ENCODE peak calls at places on chromosomes 13 and 19, in eight cellular contexts. One of them, this sample, is unnamed.

GRCh38 chr13:107882708-107883560 is 332.4 kb downstream of the LIG4 start:
- DNase-seq in GM23248: no peak
- DNase-seq in mucosa of descending colon: no peak
- DNase-seq in DMS 273 treated with DMSO at 0.1 percent for 48 hours: no peak
- DNase-seq in T-helper 2 cell: no peak
- DNase-seq in stromal cell of bone marrow: no peak
- DNase-seq in dorsolateral prefrontal cortex: no peak
- DNase-seq in stimulated activated CD8-positive, alpha-beta memory T cell treated with anti-CD3 and anti-CD28 coated beads, Interleukin-12 subunit alpha, Interleukin-12 subunit beta, amount 100 ng/mL, for 4 hours: no peak
- DNase-seq in this sample: no peak

GRCh38 chr13:107450426-107450825 is 764.9 kb downstream of the LIG4 start:
- DNase-seq in GM23248: peak; percentile 35
- DNase-seq in mucosa of descending colon: no peak
- DNase-seq in DMS 273 treated with DMSO at 0.1 percent for 48 hours: no peak
- DNase-seq in T-helper 2 cell: no peak
- DNase-seq in stromal cell of bone marrow: no peak
- DNase-seq in dorsolateral prefrontal cortex: no peak
- DNase-seq in stimulated activated CD8-positive, alpha-beta memory T cell treated with anti-CD3 and anti-CD28 coated beads, Interleukin-12 subunit alpha, Interleukin-12 subunit beta, amount 100 ng/mL, for 4 hours: no peak
- DNase-seq in this sample: no peak

GRCh38 chr19:2819540-2820111 is at the start of gene ZNF554:
- DNase-seq in GM23248: peak; percentile 96
- DNase-seq in mucosa of descending colon: peak; percentile 99
- DNase-seq in DMS 273 treated with DMSO at 0.1 percent for 48 hours: peak; percentile 79
- DNase-seq in T-helper 2 cell: peak; percentile 98
- DNase-seq in stromal cell of bone marrow: peak; percentile 86
- DNase-seq in dorsolateral prefrontal cortex: peak; percentile 95
- DNase-seq in stimulated activated CD8-positive, alpha-beta memory T cell treated with anti-CD3 and anti-CD28 coated beads, Interleukin-12 subunit alpha, Interleukin-12 subunit beta, amount 100 ng/mL, for 4 hours: peak; percentile 97
- DNase-seq in this sample: peak; percentile 97

GRCh38 chr13:49454388-49455015 is 10.4 kb downstream of the SETDB2 start:
- DNase-seq in GM23248: peak; percentile 75
- DNase-seq in mucosa of descending colon: no peak
- DNase-seq in DMS 273 treated with DMSO at 0.1 percent for 48 hours: no peak
- DNase-seq in T-helper 2 cell: no peak
- DNase-seq in stromal cell of bone marrow: no peak
- DNase-seq in dorsolateral prefrontal cortex: no peak
- DNase-seq in stimulated activated CD8-positive, alpha-beta memory T cell treated with anti-CD3 and anti-CD28 coated beads, Interleukin-12 subunit alpha, Interleukin-12 subunit beta, amount 100 ng/mL, for 4 hours: no peak
- DNase-seq in this sample: no peak

GRCh38 chr13:101639711-101640110 is 187.2 kb downstream of the ITGBL1 start:
- DNase-seq in GM23248: no peak
- DNase-seq in mucosa of descending colon: no peak
- DNase-seq in DMS 273 treated with DMSO at 0.1 percent for 48 hours: no peak
- DNase-seq in T-helper 2 cell: no peak
- DNase-seq in stromal cell of bone marrow: no peak
- DNase-seq in dorsolateral prefrontal cortex: no peak
- DNase-seq in stimulated activated CD8-positive, alpha-beta memory T cell treated with anti-CD3 and anti-CD28 coated beads, Interleukin-12 subunit alpha, Interleukin-12 subunit beta, amount 100 ng/mL, for 4 hours: no peak
- DNase-seq in this sample: no peak

GRCh38 chr19:17950310-17951150 is 16.4 kb upstream of the KCNN1 start:
- DNase-seq in GM23248: peak; percentile 24
- DNase-seq in mucosa of descending colon: no peak
- DNase-seq in DMS 273 treated with DMSO at 0.1 percent for 48 hours: no peak
- DNase-seq in T-helper 2 cell: peak; percentile 26
- DNase-seq in stromal cell of bone marrow: no peak
- DNase-seq in dorsolateral prefrontal cortex: no peak
- DNase-seq in stimulated activated CD8-positive, alpha-beta memory T cell treated with anti-CD3 and anti-CD28 coated beads, Interleukin-12 subunit alpha, Interleukin-12 subunit beta, amount 100 ng/mL, for 4 hours: peak; percentile 34
- DNase-seq in this sample: no peak

GRCh38 chr19:5394907-5395505 is 54.4 kb upstream of the PTPRS start:
- DNase-seq in GM23248: no peak
- DNase-seq in mucosa of descending colon: no peak
- DNase-seq in DMS 273 treated with DMSO at 0.1 percent for 48 hours: no peak
- DNase-seq in T-helper 2 cell: no peak
- DNase-seq in stromal cell of bone marrow: no peak
- DNase-seq in dorsolateral prefrontal cortex: no peak
- DNase-seq in stimulated activated CD8-positive, alpha-beta memory T cell treated with anti-CD3 and anti-CD28 coated beads, Interleukin-12 subunit alpha, Interleukin-12 subunit beta, amount 100 ng/mL, for 4 hours: no peak
- DNase-seq in this sample: no peak

GRCh38 chr13:44368062-44368591 is 5.5 kb upstream of the SERP2 start:
- DNase-seq in GM23248: peak; percentile 59
- DNase-seq in mucosa of descending colon: no peak
- DNase-seq in DMS 273 treated with DMSO at 0.1 percent for 48 hours: no peak
- DNase-seq in T-helper 2 cell: no peak
- DNase-seq in stromal cell of bone marrow: peak; percentile 23
- DNase-seq in dorsolateral prefrontal cortex: no peak
- DNase-seq in stimulated activated CD8-positive, alpha-beta memory T cell treated with anti-CD3 and anti-CD28 coated beads, Interleukin-12 subunit alpha, Interleukin-12 subunit beta, amount 100 ng/mL, for 4 hours: no peak
- DNase-seq in this sample: no peak

GRCh38 chr13:40812724-40813445 is 23.5 kb downstream of the SLC25A15 start:
- DNase-seq in GM23248: peak; percentile 58
- DNase-seq in mucosa of descending colon: no peak
- DNase-seq in DMS 273 treated with DMSO at 0.1 percent for 48 hours: no peak
- DNase-seq in T-helper 2 cell: no peak
- DNase-seq in stromal cell of bone marrow: no peak
- DNase-seq in dorsolateral prefrontal cortex: no peak
- DNase-seq in stimulated activated CD8-positive, alpha-beta memory T cell treated with anti-CD3 and anti-CD28 coated beads, Interleukin-12 subunit alpha, Interleukin-12 subunit beta, amount 100 ng/mL, for 4 hours: no peak
- DNase-seq in this sample: no peak

GRCh38 chr19:4338441-4339350 is at the start of gene STAP2:
- DNase-seq in GM23248: no peak
- DNase-seq in mucosa of descending colon: peak; percentile 88
- DNase-seq in DMS 273 treated with DMSO at 0.1 percent for 48 hours: no peak
- DNase-seq in T-helper 2 cell: no peak
- DNase-seq in stromal cell of bone marrow: no peak
- DNase-seq in dorsolateral prefrontal cortex: no peak
- DNase-seq in stimulated activated CD8-positive, alpha-beta memory T cell treated with anti-CD3 and anti-CD28 coated beads, Interleukin-12 subunit alpha, Interleukin-12 subunit beta, amount 100 ng/mL, for 4 hours: no peak
- DNase-seq in this sample: peak; percentile 84

GRCh38 chr13:50409186-50409585 is 393.9 kb downstream of the KCNRG start:
- DNase-seq in GM23248: no peak
- DNase-seq in mucosa of descending colon: no peak
- DNase-seq in DMS 273 treated with DMSO at 0.1 percent for 48 hours: no peak
- DNase-seq in T-helper 2 cell: no peak
- DNase-seq in stromal cell of bone marrow: no peak
- DNase-seq in dorsolateral prefrontal cortex: no peak
- DNase-seq in stimulated activated CD8-positive, alpha-beta memory T cell treated with anti-CD3 and anti-CD28 coated beads, Interleukin-12 subunit alpha, Interleukin-12 subunit beta, amount 100 ng/mL, for 4 hours: no peak
- DNase-seq in this sample: no peak

GRCh38 chr19:47447470-47448359 is 24.0 kb downstream of the SLC8A2 start:
- DNase-seq in GM23248: peak; percentile 73
- DNase-seq in mucosa of descending colon: peak; percentile 58
- DNase-seq in DMS 273 treated with DMSO at 0.1 percent for 48 hours: no peak
- DNase-seq in T-helper 2 cell: peak; percentile 56
- DNase-seq in stromal cell of bone marrow: no peak
- DNase-seq in dorsolateral prefrontal cortex: peak; percentile 64
- DNase-seq in stimulated activated CD8-positive, alpha-beta memory T cell treated with anti-CD3 and anti-CD28 coated beads, Interleukin-12 subunit alpha, Interleukin-12 subunit beta, amount 100 ng/mL, for 4 hours: no peak
- DNase-seq in this sample: no peak

GRCh38 chr13:53150568-53150967 is 122.0 kb downstream of the OLFM4 start:
- DNase-seq in GM23248: peak; percentile 8
- DNase-seq in mucosa of descending colon: no peak
- DNase-seq in DMS 273 treated with DMSO at 0.1 percent for 48 hours: no peak
- DNase-seq in T-helper 2 cell: no peak
- DNase-seq in stromal cell of bone marrow: no peak
- DNase-seq in dorsolateral prefrontal cortex: no peak
- DNase-seq in stimulated activated CD8-positive, alpha-beta memory T cell treated with anti-CD3 and anti-CD28 coated beads, Interleukin-12 subunit alpha, Interleukin-12 subunit beta, amount 100 ng/mL, for 4 hours: no peak
- DNase-seq in this sample: no peak

GRCh38 chr13:48708764-48709163 is 55.0 kb downstream of the CYSLTR2 start:
- DNase-seq in GM23248: no peak
- DNase-seq in mucosa of descending colon: no peak
- DNase-seq in DMS 273 treated with DMSO at 0.1 percent for 48 hours: no peak
- DNase-seq in T-helper 2 cell: no peak
- DNase-seq in stromal cell of bone marrow: no peak
- DNase-seq in dorsolateral prefrontal cortex: no peak
- DNase-seq in stimulated activated CD8-positive, alpha-beta memory T cell treated with anti-CD3 and anti-CD28 coated beads, Interleukin-12 subunit alpha, Interleukin-12 subunit beta, amount 100 ng/mL, for 4 hours: no peak
- DNase-seq in this sample: no peak

GRCh38 chr19:12833747-12834417 is 497 bp downstream of the RTBDN start:
- DNase-seq in GM23248: peak; percentile 45
- DNase-seq in mucosa of descending colon: no peak
- DNase-seq in DMS 273 treated with DMSO at 0.1 percent for 48 hours: no peak
- DNase-seq in T-helper 2 cell: peak; percentile 33
- DNase-seq in stromal cell of bone marrow: no peak
- DNase-seq in dorsolateral prefrontal cortex: peak; percentile 67
- DNase-seq in stimulated activated CD8-positive, alpha-beta memory T cell treated with anti-CD3 and anti-CD28 coated beads, Interleukin-12 subunit alpha, Interleukin-12 subunit beta, amount 100 ng/mL, for 4 hours: peak; percentile 26
- DNase-seq in this sample: no peak

GRCh38 chr19:55667958-55668357 is 7.1 kb upstream of the EPN1 start:
- DNase-seq in GM23248: no peak
- DNase-seq in mucosa of descending colon: no peak
- DNase-seq in DMS 273 treated with DMSO at 0.1 percent for 48 hours: no peak
- DNase-seq in T-helper 2 cell: no peak
- DNase-seq in stromal cell of bone marrow: no peak
- DNase-seq in dorsolateral prefrontal cortex: no peak
- DNase-seq in stimulated activated CD8-positive, alpha-beta memory T cell treated with anti-CD3 and anti-CD28 coated beads, Interleukin-12 subunit alpha, Interleukin-12 subunit beta, amount 100 ng/mL, for 4 hours: no peak
- DNase-seq in this sample: no peak

GRCh38 chr13:97726664-97727235 is 226.7 kb upstream of the IPO5 start:
- DNase-seq in GM23248: no peak
- DNase-seq in mucosa of descending colon: no peak
- DNase-seq in DMS 273 treated with DMSO at 0.1 percent for 48 hours: no peak
- DNase-seq in T-helper 2 cell: no peak
- DNase-seq in stromal cell of bone marrow: peak; percentile 23
- DNase-seq in dorsolateral prefrontal cortex: no peak
- DNase-seq in stimulated activated CD8-positive, alpha-beta memory T cell treated with anti-CD3 and anti-CD28 coated beads, Interleukin-12 subunit alpha, Interleukin-12 subunit beta, amount 100 ng/mL, for 4 hours: no peak
- DNase-seq in this sample: no peak

GRCh38 chr13:96218475-96218874 is 128.6 kb downstream of the HS6ST3 start:
- DNase-seq in GM23248: no peak
- DNase-seq in mucosa of descending colon: no peak
- DNase-seq in DMS 273 treated with DMSO at 0.1 percent for 48 hours: no peak
- DNase-seq in T-helper 2 cell: no peak
- DNase-seq in stromal cell of bone marrow: no peak
- DNase-seq in dorsolateral prefrontal cortex: no peak
- DNase-seq in stimulated activated CD8-positive, alpha-beta memory T cell treated with anti-CD3 and anti-CD28 coated beads, Interleukin-12 subunit alpha, Interleukin-12 subunit beta, amount 100 ng/mL, for 4 hours: no peak
- DNase-seq in this sample: no peak

GRCh38 chr13:93180376-93180966 is 46.1 kb upstream of the GPC6 start:
- DNase-seq in GM23248: peak; percentile 28
- DNase-seq in mucosa of descending colon: no peak
- DNase-seq in DMS 273 treated with DMSO at 0.1 percent for 48 hours: no peak
- DNase-seq in T-helper 2 cell: no peak
- DNase-seq in stromal cell of bone marrow: no peak
- DNase-seq in dorsolateral prefrontal cortex: no peak
- DNase-seq in stimulated activated CD8-positive, alpha-beta memory T cell treated with anti-CD3 and anti-CD28 coated beads, Interleukin-12 subunit alpha, Interleukin-12 subunit beta, amount 100 ng/mL, for 4 hours: no peak
- DNase-seq in this sample: no peak

GRCh38 chr13:110336108-110336507 is 29.0 kb downstream of the COL4A2 start:
- DNase-seq in GM23248: no peak
- DNase-seq in mucosa of descending colon: no peak
- DNase-seq in DMS 273 treated with DMSO at 0.1 percent for 48 hours: no peak
- DNase-seq in T-helper 2 cell: no peak
- DNase-seq in stromal cell of bone marrow: no peak
- DNase-seq in dorsolateral prefrontal cortex: no peak
- DNase-seq in stimulated activated CD8-positive, alpha-beta memory T cell treated with anti-CD3 and anti-CD28 coated beads, Interleukin-12 subunit alpha, Interleukin-12 subunit beta, amount 100 ng/mL, for 4 hours: no peak
- DNase-seq in this sample: no peak

GRCh38 chr13:24709186-24709913 is 29.1 kb downstream of the ATP12A start:
- DNase-seq in GM23248: no peak
- DNase-seq in mucosa of descending colon: no peak
- DNase-seq in DMS 273 treated with DMSO at 0.1 percent for 48 hours: no peak
- DNase-seq in T-helper 2 cell: peak; percentile 42
- DNase-seq in stromal cell of bone marrow: no peak
- DNase-seq in dorsolateral prefrontal cortex: no peak
- DNase-seq in stimulated activated CD8-positive, alpha-beta memory T cell treated with anti-CD3 and anti-CD28 coated beads, Interleukin-12 subunit alpha, Interleukin-12 subunit beta, amount 100 ng/mL, for 4 hours: no peak
- DNase-seq in this sample: no peak

GRCh38 chr19:45477713-45478453 is 10.1 kb downstream of the FOSB start:
- DNase-seq in GM23248: peak; percentile 89
- DNase-seq in mucosa of descending colon: no peak
- DNase-seq in DMS 273 treated with DMSO at 0.1 percent for 48 hours: no peak
- DNase-seq in T-helper 2 cell: peak; percentile 33
- DNase-seq in stromal cell of bone marrow: no peak
- DNase-seq in dorsolateral prefrontal cortex: no peak
- DNase-seq in stimulated activated CD8-positive, alpha-beta memory T cell treated with anti-CD3 and anti-CD28 coated beads, Interleukin-12 subunit alpha, Interleukin-12 subunit beta, amount 100 ng/mL, for 4 hours: no peak
- DNase-seq in this sample: no peak

GRCh38 chr19:46378268-46378667 is 31.4 kb downstream of the PPP5C start:
- DNase-seq in GM23248: peak; percentile 95
- DNase-seq in mucosa of descending colon: no peak
- DNase-seq in DMS 273 treated with DMSO at 0.1 percent for 48 hours: no peak
- DNase-seq in T-helper 2 cell: no peak
- DNase-seq in stromal cell of bone marrow: peak; percentile 87
- DNase-seq in dorsolateral prefrontal cortex: no peak
- DNase-seq in stimulated activated CD8-positive, alpha-beta memory T cell treated with anti-CD3 and anti-CD28 coated beads, Interleukin-12 subunit alpha, Interleukin-12 subunit beta, amount 100 ng/mL, for 4 hours: no peak
- DNase-seq in this sample: no peak

GRCh38 chr13:53298426-53298825 is 269.8 kb downstream of the OLFM4 start:
- DNase-seq in GM23248: no peak
- DNase-seq in mucosa of descending colon: no peak
- DNase-seq in DMS 273 treated with DMSO at 0.1 percent for 48 hours: no peak
- DNase-seq in T-helper 2 cell: no peak
- DNase-seq in stromal cell of bone marrow: no peak
- DNase-seq in dorsolateral prefrontal cortex: no peak
- DNase-seq in stimulated activated CD8-positive, alpha-beta memory T cell treated with anti-CD3 and anti-CD28 coated beads, Interleukin-12 subunit alpha, Interleukin-12 subunit beta, amount 100 ng/mL, for 4 hours: no peak
- DNase-seq in this sample: no peak

GRCh38 chr13:30792257-30793000 is 57.1 kb downstream of the ALOX5AP start:
- DNase-seq in GM23248: peak; percentile 98
- DNase-seq in mucosa of descending colon: peak; percentile 41
- DNase-seq in DMS 273 treated with DMSO at 0.1 percent for 48 hours: no peak
- DNase-seq in T-helper 2 cell: no peak
- DNase-seq in stromal cell of bone marrow: peak; percentile 83
- DNase-seq in dorsolateral prefrontal cortex: peak; percentile 88
- DNase-seq in stimulated activated CD8-positive, alpha-beta memory T cell treated with anti-CD3 and anti-CD28 coated beads, Interleukin-12 subunit alpha, Interleukin-12 subunit beta, amount 100 ng/mL, for 4 hours: no peak
- DNase-seq in this sample: peak; percentile 76

GRCh38 chr19:4523306-4524110 is 5.2 kb upstream of the PLIN4 start:
- DNase-seq in GM23248: peak; percentile 58
- DNase-seq in mucosa of descending colon: peak; percentile 64
- DNase-seq in DMS 273 treated with DMSO at 0.1 percent for 48 hours: no peak
- DNase-seq in T-helper 2 cell: no peak
- DNase-seq in stromal cell of bone marrow: no peak
- DNase-seq in dorsolateral prefrontal cortex: no peak
- DNase-seq in stimulated activated CD8-positive, alpha-beta memory T cell treated with anti-CD3 and anti-CD28 coated beads, Interleukin-12 subunit alpha, Interleukin-12 subunit beta, amount 100 ng/mL, for 4 hours: no peak
- DNase-seq in this sample: peak; percentile 81

GRCh38 chr19:45172173-45172572 is 5.9 kb downstream of the TRAPPC6A start:
- DNase-seq in GM23248: no peak
- DNase-seq in mucosa of descending colon: no peak
- DNase-seq in DMS 273 treated with DMSO at 0.1 percent for 48 hours: no peak
- DNase-seq in T-helper 2 cell: no peak
- DNase-seq in stromal cell of bone marrow: no peak
- DNase-seq in dorsolateral prefrontal cortex: no peak
- DNase-seq in stimulated activated CD8-positive, alpha-beta memory T cell treated with anti-CD3 and anti-CD28 coated beads, Interleukin-12 subunit alpha, Interleukin-12 subunit beta, amount 100 ng/mL, for 4 hours: no peak
- DNase-seq in this sample: no peak

GRCh38 chr13:79662882-79663281 is 181.9 kb downstream of the NDFIP2 start:
- DNase-seq in GM23248: no peak
- DNase-seq in mucosa of descending colon: peak; percentile 46
- DNase-seq in DMS 273 treated with DMSO at 0.1 percent for 48 hours: peak; percentile 39
- DNase-seq in T-helper 2 cell: no peak
- DNase-seq in stromal cell of bone marrow: no peak
- DNase-seq in dorsolateral prefrontal cortex: no peak
- DNase-seq in stimulated activated CD8-positive, alpha-beta memory T cell treated with anti-CD3 and anti-CD28 coated beads, Interleukin-12 subunit alpha, Interleukin-12 subunit beta, amount 100 ng/mL, for 4 hours: no peak
- DNase-seq in this sample: no peak

GRCh38 chr19:38265213-38265861 is 964 bp downstream of the SPINT2 start:
- DNase-seq in GM23248: no peak
- DNase-seq in mucosa of descending colon: peak; percentile 65
- DNase-seq in DMS 273 treated with DMSO at 0.1 percent for 48 hours: no peak
- DNase-seq in T-helper 2 cell: no peak
- DNase-seq in stromal cell of bone marrow: no peak
- DNase-seq in dorsolateral prefrontal cortex: no peak
- DNase-seq in stimulated activated CD8-positive, alpha-beta memory T cell treated with anti-CD3 and anti-CD28 coated beads, Interleukin-12 subunit alpha, Interleukin-12 subunit beta, amount 100 ng/mL, for 4 hours: no peak
- DNase-seq in this sample: no peak

GRCh38 chr19:52307275-52307674 is 10.3 kb downstream of the ZNF480 start:
- DNase-seq in GM23248: peak; percentile 8
- DNase-seq in mucosa of descending colon: peak; percentile 21
- DNase-seq in DMS 273 treated with DMSO at 0.1 percent for 48 hours: no peak
- DNase-seq in T-helper 2 cell: no peak
- DNase-seq in stromal cell of bone marrow: no peak
- DNase-seq in dorsolateral prefrontal cortex: no peak
- DNase-seq in stimulated activated CD8-positive, alpha-beta memory T cell treated with anti-CD3 and anti-CD28 coated beads, Interleukin-12 subunit alpha, Interleukin-12 subunit beta, amount 100 ng/mL, for 4 hours: no peak
- DNase-seq in this sample: no peak

GRCh38 chr19:3537101-3537437 is 1.9 kb upstream of the TEKTIP1 start:
- DNase-seq in GM23248: no peak
- DNase-seq in mucosa of descending colon: no peak
- DNase-seq in DMS 273 treated with DMSO at 0.1 percent for 48 hours: no peak
- DNase-seq in T-helper 2 cell: no peak
- DNase-seq in stromal cell of bone marrow: no peak
- DNase-seq in dorsolateral prefrontal cortex: no peak
- DNase-seq in stimulated activated CD8-positive, alpha-beta memory T cell treated with anti-CD3 and anti-CD28 coated beads, Interleukin-12 subunit alpha, Interleukin-12 subunit beta, amount 100 ng/mL, for 4 hours: no peak
- DNase-seq in this sample: peak; percentile 50

GRCh38 chr19:1906985-1907562 is 1.9 kb downstream of the ADAT3 start:
- DNase-seq in GM23248: no peak
- DNase-seq in mucosa of descending colon: no peak
- DNase-seq in DMS 273 treated with DMSO at 0.1 percent for 48 hours: no peak
- DNase-seq in T-helper 2 cell: no peak
- DNase-seq in stromal cell of bone marrow: no peak
- DNase-seq in dorsolateral prefrontal cortex: no peak
- DNase-seq in stimulated activated CD8-positive, alpha-beta memory T cell treated with anti-CD3 and anti-CD28 coated beads, Interleukin-12 subunit alpha, Interleukin-12 subunit beta, amount 100 ng/mL, for 4 hours: no peak
- DNase-seq in this sample: no peak

This sample was measured in right lobe of liver.